ENCODE peak calls at places on chromosomes 12 and 14, in six cellular contexts. N, W, J, S, K and E are unnamed samples.

GRCh38 chr14:36509056-36509917 is 10.7 kb downstream of the NKX2-1 start:
- DNase-seq in N (no peak), W (no peak), J (no peak), S (no peak), K (no peak), E (no peak)

GRCh38 chr12:124537525-124538193 is 29.8 kb downstream of the NCOR2 start:
- DNase-seq in N (no peak), W (no peak), J (no peak), S (no peak), K (no peak), E (no peak)

GRCh38 chr12:70852416-70853150 is 68.0 kb downstream of the PTPRR start:
- DNase-seq in N (no peak), W (no peak), J (no peak), S (no peak), K (no peak), E (no peak)

GRCh38 chr14:67418368-67419174 is 6.6 kb upstream of the PLEK2 start:
- DNase-seq in N (no peak), W (no peak), J (no peak), S (peak), K (no peak), E (peak)

GRCh38 chr14:61526405-61527312 is 168.7 kb upstream of the HIF1A start:
- DNase-seq in N (no peak), W (peak), J (peak), S (no peak), K (no peak), E (peak)

GRCh38 chr12:112422531-112422930 is 3.8 kb downstream of the PTPN11 start:
- DNase-seq in N (no peak), W (no peak), J (no peak), S (peak), K (no peak), E (no peak)

GRCh38 chr14:38158468-38158867 is 49.2 kb upstream of the SSTR1 start:
- DNase-seq in N (no peak), W (no peak), J (no peak), S (no peak), K (no peak), E (no peak)

GRCh38 chr14:22432348-22432976 is 156.6 kb downstream of the DAD1 start:
- DNase-seq in N (peak), W (no peak), J (peak), S (peak), K (peak), E (peak)

GRCh38 chr14:51846631-51847488 is 13.6 kb upstream of the GNG2 start:
- DNase-seq in N (peak), W (peak), J (no peak), S (peak), K (no peak), E (peak)

GRCh38 chr12:79691299-79692248 is 810 bp upstream of the PAWR start:
- DNase-seq in N (peak), W (no peak), J (peak), S (peak), K (no peak), E (peak)

GRCh38 chr12:80837342-80837978 is 100.3 kb downstream of the LIN7A start:
- DNase-seq in N (peak), W (no peak), J (peak), S (peak), K (peak), E (peak)

GRCh38 chr12:6694701-6695100 is 5.5 kb upstream of the ZNF384 start:
- DNase-seq in N (no peak), W (no peak), J (no peak), S (no peak), K (no peak), E (no peak)

GRCh38 chr14:92563359-92563758 is 49.8 kb downstream of the RIN3 start:
- DNase-seq in N (no peak), W (no peak), J (no peak), S (peak), K (no peak), E (no peak)

GRCh38 chr12:121781751-121782615 is 11.5 kb downstream of the RHOF start:
- DNase-seq in N (peak), W (no peak), J (no peak), S (peak), K (no peak), E (no peak)

GRCh38 chr14:66790101-66790500 is 282.2 kb downstream of the GPHN start:
- DNase-seq in N (no peak), W (no peak), J (no peak), S (no peak), K (no peak), E (no peak)

GRCh38 chr12:79690156-79690605 is 583 bp downstream of the PAWR start:
- DNase-seq in N (no peak), W (no peak), J (peak), S (no peak), K (no peak), E (peak)

GRCh38 chr12:22275847-22276246 is 58.7 kb downstream of the ST8SIA1 start:
- DNase-seq in N (no peak), W (peak), J (peak), S (peak), K (peak), E (peak)

GRCh38 chr14:89954045-89955021 is at the start of gene EFCAB11:
- DNase-seq in N (peak), W (peak), J (peak), S (peak), K (peak), E (peak)

GRCh38 chr12:118748478-118749380 is 232.6 kb upstream of the SRRM4 start:
- DNase-seq in N (no peak), W (no peak), J (no peak), S (no peak), K (no peak), E (no peak)

GRCh38 chr12:107515446-107515958 is 170.1 kb upstream of the PWP1 start:
- DNase-seq in N (no peak), W (peak), J (no peak), S (peak), K (peak), E (peak)

GRCh38 chr14:19906665-19907064 is 13.7 kb upstream of the OR4K5 start:
- DNase-seq in N (no peak), W (no peak), J (no peak), S (no peak), K (no peak), E (no peak)

GRCh38 chr14:75911883-75912282 is 69.9 kb downstream of the TGFB3 start:
- DNase-seq in N (no peak), W (no peak), J (peak), S (peak), K (no peak), E (no peak)

GRCh38 chr14:102501751-102502315 is 7.7 kb downstream of the ANKRD9 start:
- DNase-seq in N (no peak), W (no peak), J (no peak), S (no peak), K (no peak), E (no peak)

GRCh38 chr12:22974865-22975264 is 349.9 kb downstream of the ETNK1 start:
- DNase-seq in N (no peak), W (no peak), J (no peak), S (peak), K (peak), E (peak)

GRCh38 chr12:32906407-32907165 is 10.0 kb upstream of the PKP2 start:
- DNase-seq in N (no peak), W (no peak), J (no peak), S (no peak), K (no peak), E (no peak)

GRCh38 chr12:98227162-98227561 is 288.2 kb upstream of the TMPO start:
- DNase-seq in N (peak), W (no peak), J (peak), S (peak), K (no peak), E (peak)

GRCh38 chr12:2667716-2668440 is 126.9 kb upstream of the FKBP4 start:
- DNase-seq in N (no peak), W (peak), J (no peak), S (no peak), K (no peak), E (no peak)

GRCh38 chr12:25018146-25018545 is 69.2 kb upstream of the BCAT1 start:
- DNase-seq in N (peak), W (no peak), J (no peak), S (no peak), K (no peak), E (no peak)

GRCh38 chr12:57526477-57527126 is 4.0 kb downstream of the MBD6 start:
- DNase-seq in N (no peak), W (no peak), J (no peak), S (no peak), K (no peak), E (no peak)

GRCh38 chr12:53214687-53215455 is 7.8 kb upstream of the ITGB7 start:
- DNase-seq in N (no peak), W (no peak), J (no peak), S (no peak), K (no peak), E (no peak)

GRCh38 chr12:14896477-14897184 is 11.0 kb upstream of the MGP start:
- DNase-seq in N (no peak), W (no peak), J (no peak), S (peak), K (peak), E (peak)

GRCh38 chr12:131698286-131698685 is 12.6 kb upstream of the SFSWAP start:
- DNase-seq in N (no peak), W (no peak), J (no peak), S (no peak), K (no peak), E (no peak)

GRCh38 chr12:25387136-25388050 is 136.7 kb upstream of the KRAS start:
- DNase-seq in N (peak), W (peak), J (peak), S (peak), K (peak), E (peak)

GRCh38 chr12:20189767-20190166 is 178.6 kb upstream of the PDE3A start:
- DNase-seq in N (no peak), W (no peak), J (peak), S (no peak), K (no peak), E (no peak)

GRCh38 chr12:50302686-50303085 is 19.4 kb upstream of the LIMA1 start:
- DNase-seq in N (no peak), W (no peak), J (no peak), S (no peak), K (no peak), E (peak)

GRCh38 chr12:4312251-4312650 is 8.8 kb upstream of the TIGAR start:
- DNase-seq in N (no peak), W (no peak), J (no peak), S (no peak), K (no peak), E (no peak)